ENCODE peak calls at places on chromosomes 5 and 9, in ten cellular contexts. Z is CD4-positive, CD25-positive, alpha-beta regulatory T cell; D is spleen; G is HCT116; I is right lobe of liver; M is prostate gland; N is neuronal stem cell; K is A549; W is GM12878; F is CD8-positive, alpha-beta T cell. C is an unnamed sample. For H3K4me1, the result is how much of the 10 kb centered on the place peaks cover.

GRCh38 chr5:127705120-127705892 is 2.1 kb downstream of the CCDC192 start:
- DNase-seq in K (peak), D (no peak), G (peak), M (no peak), N (no peak), I (no peak), F (no peak), Z (no peak), W (no peak), C (no peak)

GRCh38 chr5:76401801-76402250 is 1.3 kb upstream of the IQGAP2 start:
- DNase-seq in D (peak), G (no peak), N (no peak), I (no peak), K (no peak), M (no peak), Z (peak), F (peak), W (peak), C (peak)

GRCh38 chr5:168282120-168282519 is 9.3 kb upstream of the WWC1 start:
- DNase-seq in I (no peak), Z (no peak), W (no peak), K (no peak), D (no peak), M (no peak), N (no peak), G (no peak), F (no peak), C (no peak)

GRCh38 chr5:180605554-180606214 is 14.4 kb upstream of the SCGB3A1 start:
- DNase-seq in K (peak), G (peak), M (peak), N (no peak), I (no peak), D (peak), F (peak), Z (peak), W (peak), C (peak)

GRCh38 chr9:35738186-35738585 is 5.7 kb downstream of the CREB3 start:
- DNase-seq in D (no peak), N (no peak), I (no peak), W (no peak), K (no peak), M (no peak), Z (no peak), G (no peak), F (no peak), C (no peak)

GRCh38 chr5:74063821-74064598 is 438.0 kb downstream of the ARHGEF28 start:
- DNase-seq in D (no peak), W (no peak), K (no peak), F (no peak), Z (no peak), M (no peak), N (no peak), I (no peak), G (no peak), C (no peak)

GRCh38 chr5:140147460-140147859 is 21.7 kb downstream of the IGIP start:
- DNase-seq in F (no peak), M (no peak), W (no peak), Z (no peak), D (no peak), K (no peak), I (peak), N (no peak), G (no peak), C (no peak)

GRCh38 chr5:83473344-83474169 is 2.0 kb downstream of the VCAN start:
- DNase-seq in M (peak), F (peak), W (peak), N (peak), I (peak), G (peak), K (peak), Z (peak), D (peak), C (no peak)

GRCh38 chr5:10056228-10056760 is 193.4 kb downstream of the ATPSCKMT start:
- DNase-seq in I (no peak), D (no peak), M (no peak), G (no peak), W (no peak), N (no peak), K (no peak), F (no peak), Z (no peak), C (no peak)

GRCh38 chr9:1009101-1009707 is 32.7 kb downstream of the DMRT3 start:
- DNase-seq in M (peak), G (peak), K (peak), F (peak), D (peak), I (peak), W (no peak), Z (peak), N (peak), C (peak)

GRCh38 chr5:38551020-38552017 is 5.1 kb downstream of the LIFR start:
- DNase-seq in N (no peak), Z (no peak), K (peak), W (no peak), I (no peak), M (no peak), F (no peak), G (peak), D (no peak), C (no peak)

GRCh38 chr5:80141147-80141671 is 106.1 kb downstream of the THBS4 start:
- DNase-seq in W (no peak), K (no peak), D (peak), G (no peak), Z (no peak), M (peak), I (peak), N (peak), F (no peak), C (no peak)

GRCh38 chr5:80346055-80346454 is 26.3 kb downstream of the SPZ1 start:
- DNase-seq in W (no peak), F (peak), K (peak), Z (peak), M (no peak), N (no peak), D (no peak), I (no peak), G (peak), C (no peak)

GRCh38 chr5:57172466-57172961 is 1.3 kb upstream of the GPBP1 start:
- DNase-seq in M (no peak), W (no peak), Z (peak), I (no peak), D (no peak), K (no peak), G (no peak), N (no peak), F (peak), C (peak)

GRCh38 chr5:83118471-83118870 is 41.1 kb downstream of the XRCC4 start:
- DNase-seq in K (no peak), D (no peak), F (no peak), W (no peak), M (no peak), N (no peak), I (no peak), Z (no peak), G (no peak), C (no peak)

GRCh38 chr5:138641547-138642298 is 66.5 kb upstream of the HSPA9 start:
- DNase-seq in Z (peak), W (no peak), D (peak), I (peak), F (peak), K (peak), G (peak), N (peak), M (peak), C (peak)

GRCh38 chr9:616694-617093 is 224.8 kb upstream of the DMRT1 start:
- DNase-seq in Z (no peak), G (no peak), D (no peak), K (no peak), M (no peak), I (no peak), N (no peak), W (no peak), F (no peak), C (no peak)

GRCh38 chr5:80960531-80961375 is 590 bp downstream of the RASGRF2 start:
- DNase-seq in I (peak), N (peak), K (peak), F (peak), Z (peak), M (no peak), D (peak), G (no peak), W (no peak), C (peak)

GRCh38 chr9:96486351-96487029 is 36.5 kb downstream of the HABP4 start:
- DNase-seq in F (no peak), W (no peak), I (peak), M (no peak), D (no peak), N (no peak), K (no peak), G (no peak), Z (no peak), C (no peak)

GRCh38 chr9:77440057-77440456 is 208.1 kb downstream of the GNA14 start:
- DNase-seq in K (no peak), I (no peak), N (no peak), W (no peak), F (no peak), Z (no peak), M (no peak), D (no peak), G (no peak), C (no peak)

GRCh38 chr5:7321724-7322123 is 74.2 kb upstream of the ADCY2 start:
- DNase-seq in I (no peak), D (no peak), F (no peak), Z (no peak), G (no peak), N (no peak), W (no peak), M (no peak), K (no peak), C (no peak)

GRCh38 chr9:114238471-114238870 is 83.1 kb downstream of the COL27A1 start:
- DNase-seq in K (no peak), W (no peak), M (no peak), D (no peak), Z (no peak), G (no peak), N (no peak), F (no peak), I (peak), C (no peak)

GRCh38 chr9:110875275-110875674 is 163.0 kb downstream of the LPAR1 start:
- DNase-seq in N (no peak), I (peak), F (no peak), W (peak), Z (no peak), G (no peak), D (no peak), K (no peak), M (no peak), C (no peak)

GRCh38 chr9:87167161-87167560 is 219.9 kb upstream of the GAS1 start:
- DNase-seq in I (no peak), D (no peak), K (no peak), F (no peak), M (no peak), Z (no peak), W (no peak), G (no peak), N (no peak), C (no peak)

GRCh38 chr5:140219068-140219971 is 44.3 kb downstream of the CYSTM1 start:
- DNase-seq in Z (no peak), N (no peak), I (peak), F (no peak), W (no peak), K (no peak), M (no peak), D (no peak), G (no peak), C (no peak)

GRCh38 chr5:32017638-32018429 is 156.3 kb downstream of the GOLPH3 start:
- DNase-seq in D (peak), F (no peak), G (no peak), W (no peak), K (no peak), I (no peak), Z (no peak), N (no peak), M (no peak), C (no peak)

GRCh38 chr5:115460476-115460875 is 84.1 kb downstream of the FEM1C start:
- DNase-seq in F (no peak), D (no peak), Z (no peak), N (no peak), G (peak), I (no peak), M (no peak), W (peak), K (peak), C (no peak)

GRCh38 chr9:479316-479715 is 264.7 kb downstream of the DOCK8 start:
- DNase-seq in I (no peak), G (no peak), K (no peak), D (no peak), F (no peak), Z (no peak), N (no peak), W (no peak), M (no peak), C (no peak)

GRCh38 chr9:134957165-134957944 is 39.6 kb upstream of the FCN1 start:
- DNase-seq in N (no peak), F (no peak), I (peak), M (no peak), D (peak), K (no peak), W (no peak), G (no peak), Z (no peak), C (no peak)

GRCh38 chr5:95605786-95606185 is 14.1 kb upstream of the GPR150 start:
- DNase-seq in N (no peak), D (no peak), M (peak), F (no peak), I (no peak), G (no peak), Z (no peak), W (no peak), K (no peak), C (no peak)

GRCh38 chr9:77912895-77913693 is 118.5 kb downstream of the GNAQ start:
- DNase-seq in I (no peak), M (no peak), Z (no peak), N (no peak), D (no peak), G (no peak), F (no peak), K (no peak), W (no peak), C (no peak)

GRCh38 chr5:147396070-147396469 is 113.8 kb downstream of the DPYSL3 start:
- DNase-seq in K (no peak), I (no peak), F (no peak), M (no peak), Z (no peak), D (peak), G (no peak), N (no peak), W (no peak), C (no peak)

GRCh38 chr5:113059232-113059805 is 82.7 kb downstream of the DCP2 start:
- DNase-seq in I (no peak), K (no peak), W (no peak), N (no peak), D (peak), M (no peak), G (no peak), F (no peak), Z (no peak), C (no peak)

GRCh38 chr9:33687779-33688178 is 107.6 kb upstream of the PRSS3 start:
- DNase-seq in M (no peak), G (no peak), D (no peak), I (no peak), K (no peak), F (no peak), N (no peak), Z (no peak), W (no peak), C (no peak)

GRCh38 chr5:138109463-138110265 is 25.8 kb downstream of the WNT8A start:
- DNase-seq in G (no peak), M (no peak), F (no peak), W (no peak), D (no peak), K (no peak), Z (no peak), N (no peak), I (no peak), C (no peak)

GRCh38 chr9:126374366-126374781 is 47.7 kb downstream of the MVB12B start:
- DNase-seq in N (no peak), Z (no peak), F (no peak), D (no peak), G (no peak), I (no peak), K (no peak), W (no peak), M (no peak), C (no peak)
- H3K4me1 ChIP-seq in N (under half), Z (under half), F (under half), D (under half), G (under half), I (under half), K (under half), W (under half), M (under half), C (under half)

DNA sequence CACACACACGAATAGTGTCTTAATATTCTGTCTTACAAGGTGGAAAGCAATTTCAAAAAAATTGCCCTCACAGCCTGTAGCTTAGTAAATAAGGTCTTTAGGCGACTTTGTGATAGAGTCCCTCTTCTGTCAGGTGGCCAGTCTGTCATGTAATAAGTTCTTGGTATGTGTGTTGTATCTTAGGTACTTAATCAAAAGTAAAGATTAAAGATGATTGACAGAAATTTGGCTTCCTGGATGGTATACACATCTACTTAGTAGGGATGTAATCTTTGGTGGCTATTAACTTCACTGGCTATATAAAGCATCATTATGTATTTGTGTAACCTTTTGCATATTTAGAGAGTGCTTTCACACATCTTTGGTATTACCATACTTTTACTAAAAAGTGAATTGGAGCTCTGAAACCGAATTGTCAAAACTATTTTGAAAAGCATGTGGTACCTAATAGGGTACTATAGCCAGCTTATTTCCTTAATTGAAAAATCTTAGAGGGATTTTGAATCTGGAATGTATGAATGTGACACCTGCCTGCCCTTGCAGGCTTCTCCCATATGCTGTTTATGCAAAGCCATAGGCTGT is 3.4 kb downstream of the G3BP1 start:
- DNase-seq in N (no peak), Z (no peak), I (no peak), G (no peak), K (no peak), D (no peak), F (no peak), M (no peak), W (no peak), C (no peak)
- H3K4me1 ChIP-seq in N (under half), Z (half or more), I (under half), G (under half), K (under half), D (under half), F (half or more), M (under half), W (under half), C (half or more)

DNA sequence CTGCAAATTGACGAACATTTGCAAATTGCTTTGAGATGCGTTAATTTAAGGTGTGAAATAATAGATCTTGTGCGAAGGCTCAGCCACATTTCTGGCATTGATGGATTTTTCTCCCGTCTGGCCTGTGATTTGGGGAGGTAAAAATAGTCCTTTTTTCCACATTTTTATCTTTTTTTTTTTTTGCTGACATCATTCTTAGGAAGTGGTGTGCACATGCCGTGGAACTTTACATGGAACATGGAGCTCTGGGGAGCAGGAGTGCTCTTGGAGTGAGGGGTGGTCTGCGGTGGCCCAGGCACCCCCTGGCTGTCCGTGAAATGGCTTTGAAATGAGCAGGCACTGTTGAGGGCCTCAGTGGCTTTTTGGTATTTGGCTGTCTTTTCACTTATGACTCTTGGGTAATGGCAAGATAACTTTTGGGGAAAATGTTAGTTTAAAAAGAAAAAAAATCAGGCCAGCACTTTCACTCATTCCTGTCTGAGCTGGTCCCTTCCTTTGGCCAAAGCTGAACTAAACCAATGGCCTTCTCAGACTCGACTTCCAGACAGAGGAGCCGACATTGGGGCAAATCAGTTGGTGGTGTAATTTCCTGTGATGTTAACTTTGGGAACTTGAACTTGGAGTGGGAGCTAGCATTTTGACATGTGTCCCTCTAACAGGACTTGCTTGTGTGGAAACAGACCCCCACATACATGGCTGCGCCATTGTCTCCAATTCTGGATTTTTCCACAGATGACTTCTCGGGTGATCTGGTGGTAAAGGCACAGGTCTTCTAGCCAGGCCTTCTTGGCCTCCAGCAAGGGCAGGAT is 4.2 kb downstream of the NEK6 start:
- DNase-seq in Z (no peak), I (no peak), K (no peak), N (no peak), G (no peak), M (no peak), W (no peak), F (no peak), D (no peak), C (no peak)
- H3K4me1 ChIP-seq in Z (under half), I (under half), K (half or more), N (half or more), G (under half), M (under half), W (under half), F (under half), D (half or more), C (under half)

DNA sequence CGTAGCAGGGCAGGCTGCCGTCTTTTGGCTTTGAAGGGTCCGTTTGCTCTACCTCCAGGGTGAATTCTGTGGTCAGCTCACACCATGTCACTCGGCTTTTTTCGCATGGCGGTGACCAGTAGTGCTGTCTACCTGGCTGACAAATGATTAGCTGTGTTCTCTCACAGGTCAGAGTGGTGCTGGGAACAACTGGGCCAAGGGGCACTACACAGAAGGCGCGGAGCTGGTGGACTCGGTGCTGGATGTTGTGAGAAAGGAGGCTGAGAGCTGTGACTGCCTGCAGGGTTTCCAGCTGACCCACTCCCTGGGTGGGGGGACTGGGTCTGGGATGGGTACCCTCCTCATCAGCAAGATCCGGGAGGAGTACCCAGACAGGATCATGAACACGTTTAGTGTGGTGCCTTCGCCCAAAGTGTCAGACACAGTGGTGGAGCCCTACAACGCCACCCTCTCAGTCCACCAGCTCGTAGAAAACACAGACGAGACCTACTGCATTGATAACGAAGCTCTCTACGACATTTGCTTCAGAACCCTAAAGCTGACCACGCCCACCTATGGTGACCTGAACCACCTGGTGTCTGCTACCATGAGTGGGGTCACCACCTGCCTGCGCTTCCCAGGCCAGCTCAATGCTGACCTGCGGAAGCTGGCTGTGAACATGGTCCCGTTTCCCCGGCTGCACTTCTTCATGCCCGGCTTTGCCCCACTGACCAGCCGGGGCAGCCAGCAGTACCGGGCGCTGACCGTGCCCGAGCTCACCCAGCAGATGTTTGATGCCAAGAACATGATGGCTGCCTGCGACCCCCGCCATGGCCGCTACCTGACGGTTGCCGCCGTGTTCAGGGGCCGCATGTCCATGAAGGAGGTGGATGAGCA is 1.5 kb downstream of the TUBB4B start:
- DNase-seq in I (no peak), K (no peak), D (no peak), G (no peak), W (no peak), Z (peak), F (no peak), N (no peak), M (no peak), C (no peak)
- H3K4me1 ChIP-seq in I (under half), K (under half), D (under half), G (under half), W (under half), Z (under half), F (under half), N (under half), M (under half), C (under half)

C was measured in CD8-positive, alpha-beta memory T cell.